ENCODE peak calls at places on chromosomes 7 and 10, in six cellular contexts. A is K562, B is A549, W is endothelial cell of umbilical vein, E is GM12878, D is HepG2. R is an unnamed sample.

GRCh38 chr7:13179011-13179574 is 491.7 kb downstream of the ARL4A start:
- DNase-seq in A (no peak), B (peak), W (peak), E (no peak), D (peak), R (peak)

GRCh38 chr7:19107392-19108147 is 9.9 kb downstream of the TWIST1 start:
- DNase-seq in A (no peak), B (no peak), W (peak), E (no peak), D (no peak), R (peak)

GRCh38 chr7:140397784-140398750 is at the start of gene SLC37A3:
- DNase-seq in A (peak), B (peak), W (peak), E (peak), D (peak), R (peak)

GRCh38 chr10:132422931-132423813 is 26.2 kb downstream of the PWWP2B start:
- DNase-seq in A (no peak), B (no peak), W (no peak), E (no peak), D (no peak), R (peak)

GRCh38 chr7:16670021-16670420 is 24.0 kb downstream of the BZW2 start:
- DNase-seq in A (no peak), B (no peak), W (no peak), E (no peak), D (no peak), R (no peak)

GRCh38 chr7:101783381-101784181 is 33.8 kb upstream of the CUX1 start:
- DNase-seq in A (no peak), B (no peak), W (no peak), E (no peak), D (no peak), R (no peak)

GRCh38 chr10:127587668-127588395 is 38.7 kb downstream of the NPS start:
- DNase-seq in A (no peak), B (no peak), W (peak), E (no peak), D (no peak), R (no peak)

GRCh38 chr10:28241766-28242399 is 61.0 kb downstream of the MPP7 start:
- DNase-seq in A (peak), B (peak), W (peak), E (peak), D (peak), R (peak)

GRCh38 chr10:64130152-64130551 is 609.0 kb downstream of the REEP3 start:
- DNase-seq in A (no peak), B (no peak), W (no peak), E (no peak), D (no peak), R (no peak)

GRCh38 chr10:14653271-14654161 is 121.2 kb downstream of the FAM107B start:
- DNase-seq in A (no peak), B (peak), W (peak), E (no peak), D (no peak), R (peak)

GRCh38 chr7:2171855-2172254 is 60.9 kb downstream of the MAD1L1 start:
- DNase-seq in A (no peak), B (no peak), W (no peak), E (no peak), D (no peak), R (peak)

GRCh38 chr10:1655367-1655766 is 82.0 kb downstream of the ADARB2 start:
- DNase-seq in A (no peak), B (no peak), W (no peak), E (no peak), D (no peak), R (no peak)

GRCh38 chr10:18224626-18225445 is 84.6 kb downstream of the CACNB2 start:
- DNase-seq in A (no peak), B (no peak), W (no peak), E (no peak), D (no peak), R (no peak)

DNA sequence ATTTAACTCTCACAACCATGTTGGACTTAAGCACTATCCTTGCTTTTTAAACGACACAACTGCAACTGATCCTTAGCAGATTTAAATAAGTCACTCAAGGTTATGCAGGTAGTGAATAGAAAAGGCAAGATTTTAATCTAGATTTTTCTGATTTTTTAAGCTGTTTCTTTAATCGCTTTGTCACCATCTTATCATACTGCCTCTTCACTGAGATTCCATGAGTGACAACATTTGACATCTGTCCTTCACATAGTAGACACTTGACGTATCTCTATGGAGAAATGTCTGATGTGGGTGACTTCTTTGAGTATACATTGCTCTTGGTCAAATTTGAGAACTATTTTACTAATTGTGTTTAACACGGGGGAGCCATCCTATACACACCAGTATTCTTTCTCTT is 839.7 kb downstream of the GATA3 start:
- DNase-seq in A (no peak), B (no peak), W (no peak), E (no peak), D (no peak), R (no peak)
- TF ChIP-seq POLR2A in A (no peak), B (no peak), W (no peak), E (no peak), D (no peak), R (no peak)

DNA sequence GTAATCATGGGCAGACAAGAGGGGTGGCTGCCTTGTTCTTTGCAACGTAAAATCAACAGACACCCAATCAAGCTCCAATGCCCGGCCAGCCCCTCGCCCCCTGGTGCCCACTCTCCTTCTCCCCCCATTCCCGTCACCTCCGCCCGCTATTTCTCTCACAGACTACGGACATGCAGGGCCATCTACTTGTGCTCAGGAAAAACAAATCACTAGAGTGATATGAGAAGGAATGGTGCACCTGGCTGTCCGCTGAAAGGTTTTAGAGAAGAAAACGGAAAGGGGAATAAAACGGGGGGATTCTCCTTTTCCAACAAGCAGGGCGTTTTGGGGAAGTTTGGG is 392 bp downstream of the GRM8 start:
- DNase-seq in A (no peak), B (no peak), W (no peak), E (no peak), D (no peak), R (no peak)
- TF ChIP-seq CTCF in A (no peak), B (no peak), W (no peak), E (no peak), D (no peak), R (no peak)

GRCh38 chr10:100184426-100185219 is 1.2 kb downstream of the ERLIN1 start:
- DNase-seq in A (peak), B (peak), W (peak), E (no peak), D (peak), R (peak)
- TF ChIP-seq MYC in A (no peak), B (no peak), W (no peak), E (no peak), D (no peak), R (no peak)

DNA sequence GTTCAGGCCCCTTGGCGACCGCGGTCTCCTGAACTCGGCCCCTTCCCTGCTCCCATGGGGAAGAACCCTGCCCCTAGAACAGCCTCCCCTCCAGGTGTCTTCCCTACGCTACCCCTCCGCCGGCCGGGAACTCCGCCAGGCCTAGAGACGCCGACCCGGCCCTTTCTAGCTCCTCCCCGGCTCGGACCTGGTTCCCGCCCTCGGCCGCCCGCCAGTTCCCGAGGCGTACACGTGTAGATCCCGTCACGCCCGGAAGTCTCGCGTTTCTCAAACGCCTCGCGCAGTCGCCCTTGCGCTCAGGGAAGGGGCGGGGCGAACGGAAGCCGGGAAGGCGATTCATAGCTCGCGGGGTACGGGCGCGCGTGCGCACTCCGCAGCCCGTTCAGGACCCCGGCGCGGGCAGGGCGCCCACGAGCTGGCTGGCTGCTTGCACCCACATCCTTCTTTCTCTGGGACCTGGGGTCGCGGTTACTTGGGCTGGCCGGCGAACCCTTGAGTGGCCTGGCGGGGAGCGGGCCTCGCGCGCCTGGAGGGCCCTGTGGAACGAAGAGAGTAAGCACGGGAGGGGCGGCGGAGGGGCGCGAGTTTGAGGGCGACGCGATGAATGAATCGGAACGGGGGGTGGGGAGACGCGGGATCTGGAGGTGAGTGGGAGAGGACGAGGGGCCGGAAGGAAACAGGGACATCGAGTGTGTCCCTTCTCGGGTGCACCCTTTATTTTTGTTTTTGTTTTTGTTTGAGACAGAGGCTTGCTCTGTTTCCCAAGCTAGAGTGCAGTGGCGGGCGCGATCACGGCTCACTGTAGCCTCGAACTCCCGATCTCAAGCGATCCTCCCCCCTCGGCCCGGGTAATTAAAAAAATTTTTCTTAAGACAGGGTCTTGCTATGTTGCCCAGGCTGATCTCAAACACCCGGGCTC is at the start of gene POP7:
- DNase-seq in A (peak), B (peak), W (peak), E (peak), D (peak), R (peak)
- TF ChIP-seq POLR2A in A (peak), B (peak), W (peak), E (peak), D (peak), R (peak)

GRCh38 chr10:60141916-60142559 is 235.7 kb upstream of the CCDC6 start:
- DNase-seq in A (no peak), B (no peak), W (no peak), E (no peak), D (no peak), R (no peak)
- TF ChIP-seq CTCF in A (peak), B (no peak), W (no peak), E (no peak), D (no peak), R (no peak)

GRCh38 chr10:22824520-22824919 is 103.3 kb upstream of the ARMC3 start:
- DNase-seq in A (no peak), B (no peak), W (no peak), E (no peak), D (no peak), R (no peak)

GRCh38 chr10:22825841-22826240 is 102.0 kb upstream of the ARMC3 start:
- DNase-seq in A (no peak), B (no peak), W (no peak), E (no peak), D (no peak), R (no peak)

GRCh38 chr10:22824984-22825383 is 102.9 kb upstream of the ARMC3 start:
- DNase-seq in A (no peak), B (peak), W (peak), E (no peak), D (peak), R (no peak)

GRCh38 chr10:22821501-22821900 is 106.4 kb upstream of the ARMC3 start:
- DNase-seq in A (no peak), B (no peak), W (peak), E (no peak), D (no peak), R (no peak)

DNA sequence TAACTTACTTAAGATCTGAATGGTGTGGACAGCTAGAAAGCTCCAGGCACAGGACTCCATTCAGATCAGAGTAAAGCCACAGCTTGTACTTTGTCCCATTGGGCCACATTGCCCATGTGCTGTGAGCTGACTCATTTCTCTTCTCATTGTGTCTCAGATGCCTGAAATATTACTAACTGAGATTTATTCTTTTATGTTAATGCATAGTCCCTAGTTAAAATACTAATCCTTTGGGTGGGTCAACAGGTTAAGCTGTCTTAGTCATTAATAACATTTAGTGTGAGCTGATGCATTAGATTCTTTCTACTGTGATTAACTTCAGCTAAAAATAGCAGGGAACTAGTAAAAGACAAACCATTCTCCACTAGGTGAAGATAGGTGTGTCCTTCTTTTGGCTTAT is 104.7 kb upstream of the ARMC3 start:
- DNase-seq in A (no peak), B (peak), W (peak), E (peak), D (peak), R (no peak)
- TF ChIP-seq MYC in A (no peak), B (no peak), W (peak), E (no peak), D (no peak), R (no peak)

GRCh38 chr10:88990528-88991160 is at the start of gene FAS:
- DNase-seq in A (no peak), B (peak), W (peak), E (peak), D (peak), R (peak)
- TF ChIP-seq POLR2A in A (no peak), B (peak), W (no peak), E (peak), D (no peak), R (peak)

DNA sequence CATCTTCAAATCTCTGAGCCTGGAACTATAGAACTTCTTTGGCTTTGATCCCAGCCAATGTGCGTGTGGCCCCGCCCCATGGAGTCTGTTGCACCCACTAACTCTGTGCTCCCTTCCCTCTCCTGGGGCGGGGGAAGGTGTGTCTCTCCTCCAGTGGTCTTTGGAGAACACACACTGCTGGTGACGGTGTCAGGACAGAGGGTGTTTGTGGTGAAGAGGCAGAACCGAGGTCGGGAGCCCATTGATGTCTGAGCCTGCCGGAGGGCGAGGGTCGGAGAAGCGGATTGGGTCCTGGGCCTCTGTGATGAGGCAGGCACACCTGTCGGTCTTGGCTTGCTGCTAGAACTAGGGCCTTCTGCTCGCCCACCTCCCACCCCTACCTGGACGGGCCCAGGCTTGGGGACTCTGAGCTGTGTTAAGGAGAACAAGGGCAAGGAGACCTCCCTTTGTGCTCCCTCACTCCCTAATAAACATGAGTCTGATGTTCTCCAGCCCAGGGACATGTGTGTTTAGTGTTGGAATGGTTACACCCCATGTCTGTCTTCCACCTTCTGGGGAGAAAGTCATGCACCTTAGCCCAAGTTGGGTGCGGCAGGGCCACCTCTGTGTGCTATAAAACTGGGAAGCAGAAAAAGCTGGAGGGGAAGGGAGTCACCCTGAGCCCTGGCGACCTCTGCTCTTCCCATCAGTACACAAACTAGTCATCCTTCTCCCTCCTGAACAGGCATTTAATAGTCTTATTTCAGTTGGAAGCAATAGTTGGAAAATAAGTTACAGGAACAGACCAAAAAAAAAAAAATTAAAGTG is 4.6 kb downstream of the TRAPPC14 start:
- DNase-seq in A (no peak), B (no peak), W (no peak), E (no peak), D (no peak), R (no peak)
- TF ChIP-seq CTCF in A (no peak), B (no peak), W (no peak), E (no peak), D (no peak), R (no peak)

R was measured in NB4.